ENCODE peak calls at places on chromosomes 13 and 19, in six cellular contexts. F is HepG2, Q is stomach, L is esophagus muscularis mucosa, Y is K562, A is GM12878. M is an unnamed sample.

GRCh38 chr19:45448887-45449299 is 18.9 kb upstream of the FOSB start:
- DNase-seq in A (no peak), Q (no peak), F (peak), Y (no peak), L (no peak), M (peak)

GRCh38 chr19:28350037-28350436 is 862.9 kb downstream of the UQCRFS1 start:
- DNase-seq in L (peak), A (no peak), Q (no peak), Y (no peak), F (no peak), M (no peak)

GRCh38 chr19:4343845-4344713 is 717 bp downstream of the MPND start:
- DNase-seq in Y (no peak), F (no peak), A (no peak), L (no peak), Q (no peak), M (no peak)

GRCh38 chr13:47858678-47859050 is 142.4 kb downstream of the SUCLA2 start:
- DNase-seq in Y (no peak), A (no peak), Q (no peak), L (no peak), F (no peak), M (no peak)

GRCh38 chr19:30224689-30225606 is 147.2 kb upstream of the ZNF536 start:
- DNase-seq in L (no peak), Y (no peak), A (no peak), Q (no peak), F (no peak), M (no peak)

GRCh38 chr13:28574617-28575142 is 79.8 kb upstream of the FLT1 start:
- DNase-seq in L (no peak), Q (no peak), F (peak), A (peak), Y (peak), M (peak)

GRCh38 chr13:71634605-71635443 is 232.2 kb downstream of the DACH1 start:
- DNase-seq in L (no peak), Q (no peak), F (no peak), A (no peak), Y (no peak), M (no peak)

GRCh38 chr19:49749055-49749716 is 13.9 kb downstream of the TSKS start:
- DNase-seq in A (no peak), Q (no peak), F (no peak), L (no peak), Y (no peak), M (no peak)

GRCh38 chr19:13441810-13442512 is 64.3 kb downstream of the CACNA1A start:
- DNase-seq in Q (no peak), Y (peak), A (no peak), F (peak), L (no peak), M (peak)

GRCh38 chr13:41668130-41668757 is 210.9 kb downstream of the RGCC start:
- DNase-seq in L (no peak), F (peak), Q (peak), Y (peak), A (peak), M (peak)

GRCh38 chr13:58397596-58398387 is 766.2 kb downstream of the PCDH17 start:
- DNase-seq in F (no peak), L (no peak), A (no peak), Q (no peak), Y (no peak), M (no peak)

DNA sequence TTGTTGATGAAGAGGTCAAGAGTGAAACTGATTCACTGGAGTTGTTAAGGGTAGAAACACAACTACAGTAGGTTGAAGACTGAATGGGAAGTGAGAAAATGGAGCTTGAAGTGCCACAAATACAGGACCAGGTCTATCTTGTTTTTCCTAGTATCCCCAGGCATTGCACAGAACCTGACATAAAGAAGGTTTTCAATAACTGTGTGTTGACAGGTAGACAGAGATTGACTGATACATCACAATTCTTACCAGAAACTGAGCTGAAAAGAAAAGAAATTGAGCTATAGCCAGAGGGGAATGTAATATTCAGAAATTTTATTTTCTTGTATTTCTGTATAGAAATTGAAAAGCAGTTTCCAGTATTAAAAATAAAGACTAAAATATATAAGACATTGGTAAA is 767.7 kb downstream of the PCDH17 start:
- DNase-seq in L (no peak), A (no peak), F (no peak), Q (no peak), Y (no peak), M (no peak)
- TF ChIP-seq EP300 in L (no peak), A (no peak), F (no peak), Q (no peak), Y (no peak), M (no peak)

DNA sequence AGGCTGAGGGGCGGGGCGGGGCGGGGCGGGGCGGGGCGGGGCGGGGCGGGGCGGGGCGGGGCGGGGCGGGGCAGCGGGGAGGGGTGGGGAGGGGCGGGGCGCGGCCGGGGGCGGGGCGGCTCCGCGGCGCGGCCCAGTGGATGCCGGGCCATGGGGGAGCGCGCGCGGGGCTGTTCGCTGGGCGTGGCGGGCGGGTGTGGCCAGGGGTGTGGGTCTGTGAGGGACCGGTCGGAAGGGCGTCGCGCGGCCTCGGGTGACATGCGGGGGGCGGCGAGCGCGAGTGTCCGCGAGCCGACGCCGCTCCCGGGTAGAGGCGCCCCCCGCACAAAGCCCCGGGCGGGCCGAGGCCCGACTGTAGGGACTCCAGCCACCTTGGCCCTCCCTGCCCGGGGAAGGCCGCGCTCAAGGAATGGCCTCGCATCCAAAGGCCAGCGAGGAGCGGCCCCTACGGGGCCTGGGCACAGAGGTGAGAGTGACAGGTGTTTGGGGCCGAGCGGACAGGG is at the start of gene ZFP28:
- DNase-seq in F (no peak), L (peak), A (no peak), Y (no peak), Q (no peak), M (peak)
- TF ChIP-seq POLR2AphosphoS5 in F (no peak), L (peak), A (no peak), Y (no peak), Q (no peak), M (no peak)

GRCh38 chr19:47001584-47001983 is 18.1 kb upstream of the NPAS1 start:
- DNase-seq in L (no peak), F (no peak), Y (no peak), A (no peak), Q (no peak), M (no peak)

GRCh38 chr19:47004012-47004465 is 15.6 kb upstream of the NPAS1 start:
- DNase-seq in A (no peak), Y (peak), L (no peak), F (no peak), Q (no peak), M (no peak)

GRCh38 chr19:47003611-47003935 is 16.1 kb upstream of the NPAS1 start:
- DNase-seq in F (no peak), Y (no peak), A (no peak), L (no peak), Q (no peak), M (no peak)

GRCh38 chr19:47002106-47002766 is 17.4 kb upstream of the NPAS1 start:
- DNase-seq in A (no peak), L (no peak), Y (no peak), F (no peak), Q (peak), M (peak)

DNA sequence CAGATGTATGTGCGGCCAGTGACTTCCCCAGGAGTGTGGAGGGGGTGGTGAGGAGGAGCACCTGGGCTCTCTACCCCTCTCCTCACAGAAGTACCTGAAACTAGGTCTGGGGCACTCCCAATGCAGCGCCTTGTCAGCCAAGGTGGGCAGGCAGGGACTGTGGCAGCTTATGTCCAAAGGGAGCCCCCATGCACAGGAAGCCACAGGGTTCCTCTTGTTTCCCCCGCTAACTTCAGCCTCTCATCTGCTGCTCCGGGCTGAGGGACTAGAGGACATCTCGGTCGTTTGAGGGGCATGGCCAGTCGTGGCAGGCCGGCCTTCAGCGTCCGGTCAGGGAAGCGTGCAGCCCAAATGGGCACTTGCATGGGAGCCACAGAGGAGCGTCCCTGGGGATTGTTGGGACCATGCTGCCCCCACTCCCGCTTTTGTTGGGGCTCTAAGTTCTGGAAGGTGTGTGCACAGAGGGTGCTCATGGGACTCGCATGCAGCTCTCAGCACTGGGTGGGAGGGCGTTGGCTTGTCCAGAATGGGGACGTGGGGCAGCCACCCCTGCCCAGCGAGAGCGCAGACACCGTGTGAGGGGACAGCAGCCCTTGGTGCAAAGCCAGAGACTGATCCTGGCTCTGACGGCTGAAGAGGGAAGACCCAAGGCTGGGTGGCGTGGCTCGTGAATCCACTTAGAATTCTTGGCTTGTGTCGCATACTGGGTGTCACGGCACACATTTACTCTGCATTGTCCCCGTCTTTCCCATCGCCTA is 16.6 kb upstream of the NPAS1 start:
- DNase-seq in Y (no peak), F (no peak), A (no peak), L (no peak), Q (no peak), M (no peak)
- TF ChIP-seq EP300 in Y (no peak), F (no peak), A (no peak), L (no peak), Q (no peak), M (no peak)

DNA sequence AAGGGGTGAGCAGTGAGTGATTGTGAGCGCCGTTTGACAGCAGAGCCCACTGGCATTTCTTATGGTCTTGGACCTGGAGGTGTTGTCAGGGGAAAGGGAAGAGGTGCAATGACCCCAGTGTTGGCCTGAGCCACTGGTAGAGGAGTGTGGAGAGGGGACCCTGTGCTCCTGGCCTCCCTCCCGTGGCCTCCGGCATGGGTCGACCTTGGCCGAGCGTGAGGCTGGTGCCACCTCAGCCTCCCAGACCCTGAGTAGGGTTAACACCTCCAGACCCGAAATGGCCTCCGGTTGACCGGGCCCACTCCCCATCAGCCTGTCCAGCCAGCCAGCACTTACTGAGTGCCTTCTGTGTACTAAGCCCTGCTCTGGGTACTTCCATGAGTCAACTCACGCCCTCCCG is 6.5 kb downstream of the TRAPPC5 start:
- DNase-seq in Y (no peak), F (no peak), L (no peak), Q (no peak), A (no peak), M (no peak)
- TF ChIP-seq POLR2AphosphoS5 in Y (no peak), F (no peak), L (no peak), Q (no peak), A (peak), M (no peak)

DNA sequence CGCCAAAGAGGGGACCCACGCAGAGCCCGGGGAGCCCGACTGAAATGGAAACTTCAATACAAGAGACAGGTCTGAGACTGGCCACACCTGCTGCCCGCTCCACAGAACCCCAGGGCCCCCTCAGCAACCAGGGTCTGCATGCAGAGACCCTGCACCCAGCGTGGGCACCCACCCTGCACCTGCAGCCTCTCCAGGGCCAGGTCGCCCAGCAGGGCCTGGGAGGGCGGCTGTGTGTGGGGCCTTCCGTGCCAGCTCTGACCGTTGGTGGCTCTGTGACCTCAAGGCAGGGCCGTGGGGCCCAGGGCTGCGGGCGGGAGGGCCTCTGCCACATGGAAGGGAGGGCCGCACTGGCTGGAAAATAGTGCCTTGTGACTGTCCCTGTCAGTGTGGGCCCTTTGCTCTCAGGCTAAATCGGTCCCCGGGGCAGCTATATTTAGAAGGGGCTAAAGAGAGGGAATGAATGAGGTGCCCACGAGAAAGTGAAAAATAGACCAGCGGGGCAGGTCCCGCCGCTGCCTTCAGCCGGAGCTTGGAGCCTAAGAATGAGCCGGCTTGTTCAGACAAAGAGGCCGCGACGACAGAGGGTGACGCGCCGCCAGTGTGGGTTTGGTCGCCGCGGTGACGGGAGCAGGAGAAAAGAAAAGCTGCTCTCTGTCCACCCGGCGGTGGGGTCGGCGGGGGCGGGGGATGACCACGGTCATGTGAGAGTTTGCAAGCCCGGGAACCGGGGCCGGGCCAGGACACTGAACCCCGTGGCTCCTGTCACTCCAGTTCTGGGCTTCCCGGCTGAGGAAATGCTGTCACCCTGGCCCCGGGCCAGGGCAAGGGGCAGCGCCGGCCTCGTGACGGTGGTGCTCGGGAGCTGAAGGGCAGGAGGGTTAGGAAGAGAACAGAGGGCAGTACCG is 70.5 kb downstream of the GADD45B start:
- DNase-seq in F (peak), Q (peak), L (peak), A (no peak), Y (no peak), M (peak)
- TF ChIP-seq EP300 in F (no peak), Q (peak), L (no peak), A (no peak), Y (no peak), M (peak)

GRCh38 chr19:1651548-1652394 is 644 bp downstream of the TCF3 start:
- DNase-seq in L (no peak), F (no peak), Q (no peak), A (no peak), Y (peak), M (peak)
- TF ChIP-seq POLR2AphosphoS5 in L (no peak), F (no peak), Q (no peak), A (peak), Y (no peak), M (no peak)

GRCh38 chr19:11420894-11421606 is 1.9 kb upstream of the RGL3 start:
- DNase-seq in F (no peak), L (no peak), A (no peak), Q (no peak), Y (peak), M (no peak)

GRCh38 chr19:11421607-11422098 is 2.5 kb upstream of the RGL3 start:
- DNase-seq in Q (peak), F (no peak), Y (peak), L (no peak), A (no peak), M (peak)

GRCh38 chr19:11423804-11424318 is 4.7 kb upstream of the RGL3 start:
- DNase-seq in Y (peak), L (no peak), A (no peak), Q (no peak), F (no peak), M (no peak)

GRCh38 chr19:11422163-11423068 is 3.3 kb upstream of the RGL3 start:
- DNase-seq in Q (peak), A (peak), Y (peak), F (no peak), L (no peak), M (peak)

DNA sequence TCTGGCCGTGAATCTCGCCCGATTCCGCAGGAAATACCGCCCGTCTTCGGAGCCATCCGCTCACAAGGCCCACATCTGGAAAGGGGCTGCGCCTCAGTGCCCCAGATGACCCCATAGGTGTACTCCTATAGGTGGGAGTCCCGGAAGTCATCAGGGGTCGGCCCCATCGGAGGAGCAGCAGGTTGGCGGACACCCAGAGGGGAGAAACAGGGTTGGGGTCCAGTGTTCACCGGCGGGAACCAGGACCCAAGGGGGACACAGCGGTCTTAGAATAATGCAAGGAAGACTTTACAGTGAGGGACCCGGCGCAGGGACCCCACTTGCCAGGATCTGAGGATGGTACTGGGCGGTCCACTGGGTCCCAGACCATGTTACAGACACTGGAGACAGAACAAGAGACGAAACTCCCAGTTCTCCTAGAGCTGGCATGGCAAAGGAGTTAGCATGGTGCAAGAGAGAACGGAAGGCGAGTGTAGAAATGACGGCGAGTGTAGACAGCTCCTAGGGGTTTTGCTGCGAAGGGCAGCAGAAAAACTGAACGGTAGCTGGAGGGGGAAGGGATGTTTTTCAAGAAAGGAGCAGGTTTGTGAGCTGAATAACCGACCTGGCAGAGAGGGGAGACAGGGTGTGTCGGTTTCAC is 4.2 kb upstream of the RGL3 start:
- DNase-seq in Y (peak), Q (no peak), F (no peak), L (no peak), A (no peak), M (no peak)
- TF ChIP-seq EP300 in Y (no peak), Q (no peak), F (no peak), L (no peak), A (no peak), M (no peak)

GRCh38 chr19:33175156-33175782 is 18.9 kb upstream of the LRP3 start:
- DNase-seq in F (no peak), Y (no peak), Q (no peak), L (no peak), A (no peak), M (no peak)

GRCh38 chr19:33174186-33174585 is 19.9 kb upstream of the LRP3 start:
- DNase-seq in Y (no peak), L (no peak), F (no peak), A (no peak), Q (no peak), M (no peak)

GRCh38 chr19:33176670-33177416 is 17.3 kb upstream of the LRP3 start:
- DNase-seq in Y (peak), F (peak), A (peak), Q (peak), L (peak), M (peak)

GRCh38 chr19:33177417-33177976 is 16.6 kb upstream of the LRP3 start:
- DNase-seq in A (no peak), F (peak), Q (no peak), L (no peak), Y (peak), M (no peak)

DNA sequence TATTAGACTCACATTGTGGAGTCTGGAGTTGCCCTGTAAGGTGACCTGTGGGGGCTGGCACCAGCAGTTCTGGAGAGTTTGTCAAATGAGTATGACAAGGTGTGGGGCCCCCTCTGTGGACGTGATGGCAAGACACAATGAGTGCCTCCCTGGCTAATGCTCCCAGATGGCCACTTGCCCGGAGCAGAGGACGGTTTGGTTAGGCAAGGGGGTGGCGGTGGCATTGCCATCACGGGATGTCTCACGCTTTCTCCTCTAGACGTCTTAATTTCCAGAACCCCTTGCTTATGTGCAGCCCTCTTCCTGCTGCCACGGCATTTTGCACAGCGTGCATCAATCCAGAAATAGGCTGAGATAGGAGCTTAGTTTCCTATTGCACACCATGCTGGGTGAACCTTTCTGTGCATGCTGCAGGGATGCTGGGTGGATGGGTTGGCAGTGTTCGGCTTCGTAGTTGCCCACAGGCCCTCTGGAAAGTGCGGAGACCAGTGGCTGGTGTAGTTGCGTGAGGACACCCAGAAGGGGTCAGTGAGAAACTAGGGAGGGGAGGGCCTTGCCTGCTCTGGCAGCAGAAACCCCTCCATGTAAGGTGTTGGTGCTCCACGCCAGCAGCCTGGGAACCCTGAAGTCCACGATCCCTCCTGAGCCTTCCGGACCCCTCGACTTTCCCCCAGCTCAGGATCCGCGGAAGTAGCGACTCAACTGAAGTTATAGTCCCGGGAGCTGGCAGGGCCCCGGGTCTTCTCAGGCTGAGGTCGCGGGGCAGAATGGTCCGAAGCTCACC is 18.1 kb upstream of the LRP3 start:
- DNase-seq in Y (peak), L (no peak), F (peak), Q (no peak), A (no peak), M (no peak)
- TF ChIP-seq POLR2AphosphoS5 in Y (no peak), L (no peak), F (no peak), Q (no peak), A (peak), M (no peak)

GRCh38 chr19:57477191-57478008 is at the start of gene ZNF772:
- DNase-seq in F (peak), Q (peak), Y (peak), A (peak), L (peak), M (peak)
- TF ChIP-seq EP300 in F (no peak), Q (no peak), Y (no peak), A (no peak), L (no peak), M (no peak)

M was measured in transverse colon.